ENCODE peak calls at places on chromosome 10, in seven cellular contexts. V is stimulated activated CD4-positive, alpha-beta T cell treated with anti-CD3 and anti-CD28 coated beads, Interleukin-2, amount 100 ng/mL, for 48 hours; D is neuronal stem cell; L is islet precursor cell; W is A172; O is adipocyte; G is activated naive CD4-positive, alpha-beta T cell. H is an unnamed sample.

GRCh38 chr10:13529714-13529973 is 830 bp upstream of the BEND7 start:
- DNase-seq in V (no peak), D (no peak), L (no peak), W (no peak), O (no peak), G (no peak), H (no peak)

GRCh38 chr10:110344622-110345021 is 39.9 kb upstream of the SMNDC1 start:
- DNase-seq in V (no peak), D (no peak), L (no peak), W (no peak), O (peak; percentile 33), G (no peak), H (no peak)

GRCh38 chr10:124450010-124450782 is at the start of gene NKX1-2:
- DNase-seq in V (no peak), D (peak; percentile 63), L (no peak), W (no peak), O (peak; percentile 29), G (no peak), H (no peak)

GRCh38 chr10:131070856-131071255 is 240.7 kb downstream of the TCERG1L start:
- DNase-seq in V (no peak), D (no peak), L (peak; percentile 45), W (no peak), O (no peak), G (no peak), H (no peak)

GRCh38 chr10:35563266-35563891 is 41.8 kb upstream of the GJD4 start:
- DNase-seq in V (peak; percentile 47), D (peak; percentile 64), L (peak; percentile 77), W (peak; percentile 72), O (peak; percentile 82), G (peak; percentile 12), H (peak; percentile 62)

GRCh38 chr10:122646511-122647382 is 52.9 kb downstream of the C10orf120 start:
- DNase-seq in V (no peak), D (no peak), L (peak; percentile 32), W (no peak), O (no peak), G (no peak), H (no peak)

GRCh38 chr10:112774808-112775207 is 175.2 kb upstream of the TCF7L2 start:
- DNase-seq in V (no peak), D (no peak), L (no peak), W (no peak), O (no peak), G (no peak), H (no peak)

GRCh38 chr10:17851611-17852010 is 42.5 kb downstream of the MRC1 start:
- DNase-seq in V (no peak), D (no peak), L (no peak), W (no peak), O (no peak), G (no peak), H (no peak)

GRCh38 chr10:21526952-21527633 is 1.6 kb upstream of the SKIDA1 start:
- DNase-seq in V (peak; percentile 36), D (no peak), L (peak; percentile 87), W (peak; percentile 20), O (peak; percentile 84), G (peak; percentile 34), H (peak; percentile 72)

GRCh38 chr10:118003146-118003545 is 43.6 kb downstream of the RAB11FIP2 start:
- DNase-seq in V (no peak), D (no peak), L (no peak), W (no peak), O (peak; percentile 10), G (no peak), H (peak; percentile 6)

GRCh38 chr10:45433716-45434469 is 59.9 kb downstream of the ALOX5 start:
- DNase-seq in V (no peak), D (no peak), L (no peak), W (no peak), O (no peak), G (no peak), H (no peak)

GRCh38 chr10:29734980-29735627 is 100.3 kb upstream of the SVIL start:
- DNase-seq in V (peak; percentile 40), D (peak; percentile 31), L (peak; percentile 62), W (no peak), O (peak; percentile 67), G (peak; percentile 45), H (peak; percentile 60)

GRCh38 chr10:84237199-84238051 is 3.9 kb downstream of the LRIT1 start:
- DNase-seq in V (no peak), D (peak; percentile 14), L (peak; percentile 70), W (no peak), O (no peak), G (no peak), H (no peak)

GRCh38 chr10:110501142-110501937 is 3.6 kb downstream of the DUSP5 start:
- DNase-seq in V (peak; percentile 53), D (no peak), L (peak; percentile 96), W (peak; percentile 99), O (peak; percentile 94), G (no peak), H (peak; percentile 89)

GRCh38 chr10:12973149-12973718 is 28.3 kb downstream of the CCDC3 start:
- DNase-seq in V (no peak), D (no peak), L (no peak), W (no peak), O (no peak), G (no peak), H (no peak)

GRCh38 chr10:125521721-125522680 is 161.0 kb downstream of the TEX36 start:
- DNase-seq in V (peak; percentile 6), D (no peak), L (peak; percentile 79), W (no peak), O (no peak), G (no peak), H (no peak)

GRCh38 chr10:126199221-126199998 is 188.9 kb downstream of the ADAM12 start:
- DNase-seq in V (no peak), D (no peak), L (no peak), W (peak; percentile 95), O (peak; percentile 95), G (no peak), H (peak; percentile 97)

GRCh38 chr10:123741711-123742110 is 75.6 kb downstream of the GPR26 start:
- DNase-seq in V (no peak), D (no peak), L (peak; percentile 57), W (no peak), O (no peak), G (no peak), H (no peak)

H was measured in fibroblast of gingiva.